ENCODE peak calls at places on chromosomes 4 and X, in eight cellular contexts. A is mesothelial cell of epicardium; Q is bronchial epithelial cell; W is fibroblast of mammary gland; V is GM12865; T is H9; Y is AG09319; Z is CD4-positive, alpha-beta T cell. S is an unnamed sample.

GRCh38 chr4:171473155-171473554 is 340.0 kb upstream of the GALNTL6 start:
- DNase-seq in A (no peak), V (no peak), Z (no peak), Y (no peak), Q (no peak), W (no peak), T (no peak), S (no peak)

GRCh38 chr4:41692717-41693345 is 55.7 kb downstream of the PHOX2B start:
- DNase-seq in Z (no peak), W (peak), T (peak), V (peak), Q (peak), A (peak), Y (peak), S (peak)

GRCh38 chr4:126223784-126224407 is 909.1 kb downstream of the FAT4 start:
- DNase-seq in T (no peak), V (peak), Y (no peak), Z (no peak), A (no peak), W (peak), Q (peak), S (no peak)

GRCh38 chr4:3879681-3880594 is 113.8 kb downstream of the ADRA2C start:
- DNase-seq in Q (no peak), V (no peak), Y (no peak), W (no peak), A (no peak), T (no peak), Z (no peak), S (no peak)

GRCh38 chr4:176191974-176192373 is 3.4 kb downstream of the SPATA4 start:
- DNase-seq in V (no peak), A (no peak), W (peak), Z (no peak), T (no peak), Q (peak), Y (no peak), S (no peak)

GRCh38 chrX:31420711-31421151 is 348.9 kb upstream of the FTHL17 start:
- DNase-seq in V (no peak), Q (peak), Y (no peak), A (no peak), W (peak), T (no peak), Z (no peak), S (no peak)

GRCh38 chr4:156710571-156711195 is 260.9 kb downstream of the PDGFC start:
- DNase-seq in T (no peak), Z (no peak), A (no peak), W (peak), Q (no peak), V (no peak), Y (peak), S (no peak)

GRCh38 chrX:149495573-149496071 is 9.5 kb downstream of the IDS start:
- DNase-seq in T (no peak), W (peak), V (no peak), Q (peak), Y (no peak), Z (no peak), A (no peak), S (no peak)

GRCh38 chr4:186204103-186204559 is 12.8 kb downstream of the CYP4V2 start:
- DNase-seq in Z (no peak), V (no peak), W (no peak), Y (no peak), Q (no peak), T (no peak), A (no peak), S (no peak)

GRCh38 chr4:95256108-95256835 is 292.5 kb downstream of the UNC5C start:
- DNase-seq in W (no peak), Y (no peak), A (no peak), Z (no peak), T (no peak), Q (peak), V (no peak), S (no peak)

GRCh38 chrX:1754077-1754476 is 139.2 kb downstream of the ASMT start:
- DNase-seq in W (no peak), Q (no peak), Y (peak), T (no peak), V (no peak), Z (no peak), A (no peak), S (no peak)

GRCh38 chrX:97563531-97564133 is 679.9 kb downstream of the RPA4 start:
- DNase-seq in Z (peak), V (peak), Y (peak), T (no peak), A (no peak), W (peak), Q (peak), S (no peak)

GRCh38 chr4:5142726-5143125 is 91.4 kb downstream of the STK32B start:
- DNase-seq in T (peak), W (peak), Q (peak), Z (no peak), V (peak), Y (peak), A (no peak), S (no peak)

GRCh38 chr4:102868782-102869568 is at the start of gene CISD2:
- DNase-seq in W (peak), Y (peak), A (peak), Q (peak), T (peak), Z (peak), V (peak), S (peak)
- TF ChIP-seq CTCF in W (no peak), Y (no peak), A (no peak), Q (no peak), T (no peak), Z (no peak), V (no peak), S (peak)

GRCh38 chrX:130144509-130144908 is 21.1 kb downstream of the AIFM1 start:
- DNase-seq in W (peak), Z (no peak), A (no peak), T (no peak), V (no peak), Y (no peak), Q (peak), S (no peak)
- TF ChIP-seq CTCF in W (peak), Z (no peak), A (no peak), T (no peak), V (no peak), Y (no peak), Q (no peak), S (no peak)

GRCh38 chr4:112057479-112057878 is 87.8 kb upstream of the FAM241A start:
- DNase-seq in Y (no peak), W (no peak), Q (no peak), A (no peak), V (no peak), Z (no peak), T (no peak), S (no peak)

GRCh38 chr4:112063260-112063659 is 82.0 kb upstream of the FAM241A start:
- DNase-seq in T (no peak), Q (no peak), W (peak), V (no peak), A (no peak), Y (no peak), Z (no peak), S (no peak)

GRCh38 chr4:112058433-112058832 is 86.8 kb upstream of the FAM241A start:
- DNase-seq in V (no peak), Q (peak), A (no peak), T (no peak), Y (no peak), Z (no peak), W (no peak), S (no peak)

GRCh38 chr4:112061418-112061817 is 83.8 kb upstream of the FAM241A start:
- DNase-seq in V (no peak), Q (no peak), Y (no peak), Z (no peak), T (peak), W (no peak), A (no peak), S (no peak)

GRCh38 chr4:112060212-112060611 is 85.0 kb upstream of the FAM241A start:
- DNase-seq in T (no peak), V (peak), A (no peak), Y (no peak), Q (peak), Z (no peak), W (peak), S (no peak)
- TF ChIP-seq CTCF in T (peak), V (peak), A (no peak), Y (peak), Q (peak), Z (no peak), W (peak), S (peak)

GRCh38 chr4:142211444-142211843 is 575.1 kb downstream of the IL15 start:
- DNase-seq in V (no peak), Q (peak), A (no peak), T (no peak), W (no peak), Z (no peak), Y (no peak), S (no peak)
- TF ChIP-seq CTCF in V (no peak), Q (no peak), A (no peak), T (no peak), W (no peak), Z (no peak), Y (no peak), S (no peak)

GRCh38 chrX:111360839-111361238 is 51.2 kb downstream of the DCX start:
- DNase-seq in W (no peak), T (no peak), Y (no peak), A (no peak), Z (no peak), V (no peak), Q (no peak), S (no peak)
- TF ChIP-seq CTCF in W (no peak), T (peak), Y (no peak), A (no peak), Z (no peak), V (no peak), Q (no peak), S (peak)